ENCODE peak calls at places on chromosomes 7 and 10, in six cellular contexts. Z is pancreas, O is astrocyte, F is fibroblast of lung, M is IMR-90, P is left ventricle myocardium inferior. I is an unnamed sample.

GRCh38 chr7:101435461-101436225 is 73.0 kb downstream of the COL26A1 start:
- DNase-seq in Z (no peak), O (no peak), F (no peak), M (no peak), P (no peak), I (no peak)

GRCh38 chr10:32376780-32377179 is 29.8 kb upstream of the EPC1 start:
- DNase-seq in Z (no peak), O (no peak), F (peak; percentile 13), M (no peak), P (no peak), I (no peak)

GRCh38 chr7:141675431-141676210 is 26.3 kb downstream of the DENND11 start:
- DNase-seq in Z (no peak), O (peak; percentile 18), F (no peak), M (no peak), P (no peak), I (no peak)

GRCh38 chr7:88243345-88243909 is 23.6 kb upstream of the SRI start:
- DNase-seq in Z (peak; percentile 19), O (peak; percentile 42), F (peak; percentile 66), M (peak; percentile 44), P (no peak), I (no peak)

GRCh38 chr10:83886871-83887270 is 252.4 kb upstream of the GHITM start:
- DNase-seq in Z (no peak), O (peak; percentile 10), F (no peak), M (no peak), P (no peak), I (no peak)

GRCh38 chr10:45673074-45673628 is 579 bp upstream of the ZFAND4 start:
- DNase-seq in Z (peak; percentile 63), O (peak; percentile 4), F (peak; percentile 5), M (no peak), P (no peak), I (no peak)

GRCh38 chr7:106514887-106515286 is 146.1 kb downstream of the CCDC71L start:
- DNase-seq in Z (no peak), O (no peak), F (peak; percentile 51), M (no peak), P (no peak), I (no peak)

GRCh38 chr10:13847201-13847631 is 260.5 kb downstream of the PRPF18 start:
- DNase-seq in Z (no peak), O (no peak), F (no peak), M (no peak), P (no peak), I (no peak)

GRCh38 chr7:74025146-74025545 is 2.8 kb upstream of the ELN start:
- DNase-seq in Z (no peak), O (no peak), F (no peak), M (no peak), P (no peak), I (no peak)

GRCh38 chr7:158405324-158405723 is 182.3 kb downstream of the PTPRN2 start:
- DNase-seq in Z (no peak), O (no peak), F (no peak), M (no peak), P (no peak), I (no peak)

GRCh38 chr7:158404031-158404761 is 183.4 kb downstream of the PTPRN2 start:
- DNase-seq in Z (no peak), O (no peak), F (no peak), M (no peak), P (no peak), I (no peak)

GRCh38 chr7:158406817-158407216 is 180.8 kb downstream of the PTPRN2 start:
- DNase-seq in Z (no peak), O (no peak), F (no peak), M (no peak), P (no peak), I (no peak)

GRCh38 chr7:158407581-158408331 is 179.9 kb downstream of the PTPRN2 start:
- DNase-seq in Z (no peak), O (peak; percentile 3), F (peak; percentile 24), M (no peak), P (no peak), I (no peak)

DNA sequence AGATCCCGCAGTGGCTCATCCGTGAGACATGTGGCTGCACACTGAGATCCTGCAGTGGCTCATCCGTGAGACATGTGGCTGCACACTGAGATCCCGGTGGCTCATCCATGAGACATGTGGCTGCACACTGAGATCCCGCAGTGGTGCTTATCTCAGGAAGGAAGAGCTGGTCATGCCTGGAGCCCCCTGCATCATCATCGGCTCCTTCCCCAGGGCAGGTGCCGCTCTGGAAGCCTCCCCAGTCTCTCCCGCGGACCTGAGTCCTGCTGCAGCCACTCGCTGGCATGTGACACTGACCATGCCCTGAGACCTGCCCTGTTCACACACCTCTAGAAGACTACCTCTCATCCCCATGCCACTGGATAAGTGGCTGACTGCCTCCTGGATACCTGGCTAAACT is 181.3 kb downstream of the PTPRN2 start:
- DNase-seq in Z (no peak), O (no peak), F (no peak), M (no peak), P (no peak), I (no peak)
- H3K27me3 ChIP-seq in Z (no peaks in the 10 kb centered on the region), O (no peaks in the 10 kb centered on the region), F (no peaks in the 10 kb centered on the region), M (no peaks in the 10 kb centered on the region), P (peaks cover 68% of the 10 kb centered on the region), I (no peaks in the 10 kb centered on the region)

GRCh38 chr10:117792214-117792613 is 249.7 kb downstream of the EMX2 start:
- DNase-seq in Z (no peak), O (no peak), F (no peak), M (no peak), P (no peak), I (no peak)

GRCh38 chr10:117801691-117802090 is 245.1 kb downstream of the RAB11FIP2 start:
- DNase-seq in Z (no peak), O (no peak), F (no peak), M (no peak), P (no peak), I (no peak)

GRCh38 chr10:117797286-117797685 is 249.5 kb downstream of the RAB11FIP2 start:
- DNase-seq in Z (no peak), O (no peak), F (no peak), M (no peak), P (no peak), I (no peak)

GRCh38 chr10:117790621-117791020 is 248.1 kb downstream of the EMX2 start:
- DNase-seq in Z (no peak), O (no peak), F (no peak), M (no peak), P (no peak), I (no peak)

DNA sequence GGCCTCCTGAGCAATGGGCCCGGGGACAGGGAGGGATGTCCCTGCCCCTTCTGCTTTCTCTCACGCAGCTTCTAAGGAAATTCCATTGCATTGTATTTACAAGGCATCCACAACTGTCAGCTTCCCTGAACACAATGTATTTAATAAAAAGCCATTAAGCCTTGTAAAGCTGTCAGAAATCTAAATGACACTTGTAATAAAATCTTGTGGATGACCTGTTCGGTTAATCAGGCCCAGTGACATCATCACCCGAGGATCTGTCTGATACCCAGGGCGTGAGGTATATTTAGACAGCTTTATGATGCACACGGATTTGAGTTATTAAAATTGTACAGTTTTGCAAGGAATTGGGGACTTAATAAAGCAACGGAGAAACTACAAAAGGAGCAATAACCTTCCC is 250.3 kb downstream of the RAB11FIP2 start:
- DNase-seq in Z (no peak), O (no peak), F (no peak), M (no peak), P (no peak), I (no peak)
- H3K27me3 ChIP-seq in Z (no peaks in the 10 kb centered on the region), O (no peaks in the 10 kb centered on the region), F (no peaks in the 10 kb centered on the region), M (no peaks in the 10 kb centered on the region), P (peaks cover 42% of the 10 kb centered on the region), I (peaks cover 3% of the 10 kb centered on the region)

GRCh38 chr10:101139421-101139911 is 8.4 kb downstream of the TLX1 start:
- DNase-seq in Z (no peak), O (no peak), F (peak; percentile 18), M (no peak), P (no peak), I (no peak)

GRCh38 chr10:101141622-101142532 is 10.8 kb downstream of the TLX1 start:
- DNase-seq in Z (peak; percentile 88), O (peak; percentile 20), F (peak; percentile 79), M (peak; percentile 72), P (peak; percentile 77), I (peak; percentile 73)

GRCh38 chr10:101142533-101143353 is 11.6 kb downstream of the TLX1 start:
- DNase-seq in Z (no peak), O (no peak), F (no peak), M (no peak), P (no peak), I (no peak)

GRCh38 chr10:101140084-101140949 is 9.2 kb downstream of the TLX1 start:
- DNase-seq in Z (no peak), O (no peak), F (no peak), M (no peak), P (no peak), I (no peak)

DNA sequence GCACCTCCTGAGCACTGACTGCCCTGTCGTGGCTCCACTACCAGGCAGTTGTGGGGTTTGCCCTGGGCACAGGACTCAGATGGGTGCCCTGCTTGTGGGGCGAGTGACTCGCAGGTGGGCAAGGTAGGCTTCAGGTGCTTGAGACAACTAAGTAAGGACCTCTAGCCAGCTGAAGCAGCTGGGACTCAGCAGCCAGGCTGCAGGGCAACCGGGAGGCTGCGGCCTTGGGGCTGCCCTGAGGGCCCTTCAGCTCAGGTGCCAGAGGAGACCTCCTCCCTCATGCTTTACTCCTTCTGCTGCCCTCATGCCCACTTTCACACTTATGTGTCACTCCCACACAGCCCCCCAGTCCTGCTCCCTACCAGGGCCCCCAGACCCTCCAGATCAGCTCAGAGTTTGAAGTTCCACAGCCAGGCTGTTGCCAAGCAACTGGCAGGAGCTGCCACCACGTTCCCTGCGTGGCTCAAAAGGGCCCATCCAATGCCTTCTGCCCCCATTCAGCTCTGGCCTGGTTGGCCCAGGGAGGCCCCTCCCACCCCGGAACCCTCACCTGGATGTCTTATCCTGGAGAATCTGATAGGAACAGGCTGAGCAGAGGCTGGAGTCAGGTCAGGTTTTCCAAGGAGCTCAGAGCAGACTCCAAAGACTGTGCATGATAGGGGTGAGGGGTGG is 10.0 kb downstream of the TLX1 start:
- DNase-seq in Z (no peak), O (no peak), F (no peak), M (no peak), P (no peak), I (no peak)
- H3K27me3 ChIP-seq in Z (peaks cover 22% of the 10 kb centered on the region), O (peaks cover 95% of the 10 kb centered on the region), F (peaks cover 78% of the 10 kb centered on the region), M (peaks cover 92% of the 10 kb centered on the region), P (peaks cover 100% of the 10 kb centered on the region), I (no peaks in the 10 kb centered on the region)

GRCh38 chr10:95454940-95455339 is 106.2 kb downstream of the SORBS1 start:
- DNase-seq in Z (no peak), O (no peak), F (no peak), M (no peak), P (no peak), I (no peak)
- H3K27me3 ChIP-seq in Z (no peaks in the 10 kb centered on the region), O (no peaks in the 10 kb centered on the region), F (no peaks in the 10 kb centered on the region), M (peaks cover 17% of the 10 kb centered on the region), P (no peaks in the 10 kb centered on the region), I (peaks cover 45% of the 10 kb centered on the region)

I was measured in MG63.